ENCODE peak calls at places on chromosome 1, in ten cellular contexts. Q is DND-41, C is AG04449, H is MM.1S, Y is A673, P is choroid plexus epithelial cell, O is dorsolateral prefrontal cortex, L is fibroblast of lung, I is cardiac muscle cell, G is thoracic aorta. T is an unnamed sample.

GRCh38 chr1:236623371-236624166 is 19.3 kb upstream of the HEATR1 start:
- DNase-seq in Q (no peak), C (no peak), H (no peak), Y (peak; percentile 77), P (peak; percentile 9), O (no peak), L (no peak), I (peak; percentile 41), G (no peak), T (no peak)

GRCh38 chr1:156652131-156652991 is 10.4 kb downstream of the BCAN start:
- DNase-seq in Q (peak; percentile 64), C (no peak), H (no peak), Y (peak; percentile 65), P (peak; percentile 52), O (no peak), L (peak; percentile 44), I (peak; percentile 64), G (no peak), T (no peak)

GRCh38 chr1:44013949-44014348 is 17.3 kb downstream of the SLC6A9 start:
- DNase-seq in Q (no peak), C (no peak), H (no peak), Y (no peak), P (no peak), O (no peak), L (no peak), I (no peak), G (no peak), T (no peak)

GRCh38 chr1:200435200-200435780 is 25.5 kb upstream of the ZNF281 start:
- DNase-seq in Q (no peak), C (no peak), H (no peak), Y (no peak), P (no peak), O (no peak), L (no peak), I (no peak), G (no peak), T (no peak)

GRCh38 chr1:64691631-64692030 is 53.2 kb upstream of the RAVER2 start:
- DNase-seq in Q (no peak), C (no peak), H (no peak), Y (no peak), P (peak; percentile 65), O (no peak), L (peak; percentile 20), I (peak; percentile 57), G (no peak), T (no peak)

GRCh38 chr1:111101854-111102642 is 37.8 kb downstream of the DRAM2 start:
- DNase-seq in Q (no peak), C (no peak), H (no peak), Y (no peak), P (no peak), O (no peak), L (no peak), I (no peak), G (no peak), T (no peak)

GRCh38 chr1:89259283-89259971 is 13.2 kb downstream of the GBP5 start:
- DNase-seq in Q (peak; percentile 97), C (no peak), H (no peak), Y (no peak), P (no peak), O (no peak), L (no peak), I (no peak), G (no peak), T (no peak)

GRCh38 chr1:108815566-108815965 is 41.3 kb downstream of the AKNAD1 start:
- DNase-seq in Q (no peak), C (no peak), H (no peak), Y (peak; percentile 7), P (no peak), O (no peak), L (no peak), I (peak; percentile 23), G (no peak), T (no peak)

GRCh38 chr1:36384542-36385409 is 948 bp downstream of the STK40 start:
- DNase-seq in Q (peak; percentile 55), C (no peak), H (peak; percentile 47), Y (peak; percentile 67), P (peak; percentile 24), O (peak; percentile 81), L (peak; percentile 6), I (peak; percentile 16), G (no peak), T (no peak)

GRCh38 chr1:202016022-202016624 is 5.7 kb downstream of the ELF3 start:
- DNase-seq in Q (no peak), C (no peak), H (no peak), Y (no peak), P (peak; percentile 56), O (no peak), L (peak; percentile 71), I (no peak), G (no peak), T (peak; percentile 35)

GRCh38 chr1:156648951-156649350 is 7.0 kb downstream of the BCAN start:
- DNase-seq in Q (no peak), C (no peak), H (no peak), Y (no peak), P (no peak), O (no peak), L (no peak), I (no peak), G (no peak), T (no peak)

GRCh38 chr1:43522776-43523480 is 7.8 kb upstream of the PTPRF start:
- DNase-seq in Q (no peak), C (no peak), H (no peak), Y (no peak), P (peak; percentile 63), O (no peak), L (peak; percentile 58), I (peak; percentile 47), G (no peak), T (peak; percentile 39)

GRCh38 chr1:226875641-226876295 is 5.4 kb downstream of the PSEN2 start:
- DNase-seq in Q (no peak), C (no peak), H (no peak), Y (no peak), P (peak; percentile 53), O (no peak), L (peak; percentile 17), I (peak; percentile 57), G (no peak), T (no peak)

GRCh38 chr1:11858968-11859871 is 475 bp upstream of the NPPB start:
- DNase-seq in Q (peak; percentile 85), C (no peak), H (peak; percentile 67), Y (peak; percentile 75), P (peak; percentile 67), O (no peak), L (peak; percentile 55), I (peak; percentile 77), G (no peak), T (no peak)

GRCh38 chr1:110173466-110174117 is 23.3 kb downstream of the SLC6A17 start:
- DNase-seq in Q (no peak), C (peak; percentile 53), H (no peak), Y (peak; percentile 17), P (no peak), O (no peak), L (no peak), I (no peak), G (no peak), T (peak; percentile 49)

GRCh38 chr1:204978782-204979181 is 64.2 kb upstream of the CNTN2 start:
- DNase-seq in Q (no peak), C (no peak), H (no peak), Y (no peak), P (no peak), O (no peak), L (no peak), I (no peak), G (no peak), T (no peak)

GRCh38 chr1:56774067-56774609 is 45.1 kb downstream of the FYB2 start:
- DNase-seq in Q (no peak), C (no peak), H (no peak), Y (no peak), P (no peak), O (no peak), L (no peak), I (no peak), G (no peak), T (no peak)
- H3K4me3 ChIP-seq in Q (no peak overlapping the region), C (no peak overlapping the region), H (no peak overlapping the region), Y (no peak overlapping the region), P (no peak overlapping the region), O (no peak overlapping the region), L (no peak overlapping the region), I (no peak overlapping the region), G (no peak overlapping the region), T (no peak overlapping the region)

DNA sequence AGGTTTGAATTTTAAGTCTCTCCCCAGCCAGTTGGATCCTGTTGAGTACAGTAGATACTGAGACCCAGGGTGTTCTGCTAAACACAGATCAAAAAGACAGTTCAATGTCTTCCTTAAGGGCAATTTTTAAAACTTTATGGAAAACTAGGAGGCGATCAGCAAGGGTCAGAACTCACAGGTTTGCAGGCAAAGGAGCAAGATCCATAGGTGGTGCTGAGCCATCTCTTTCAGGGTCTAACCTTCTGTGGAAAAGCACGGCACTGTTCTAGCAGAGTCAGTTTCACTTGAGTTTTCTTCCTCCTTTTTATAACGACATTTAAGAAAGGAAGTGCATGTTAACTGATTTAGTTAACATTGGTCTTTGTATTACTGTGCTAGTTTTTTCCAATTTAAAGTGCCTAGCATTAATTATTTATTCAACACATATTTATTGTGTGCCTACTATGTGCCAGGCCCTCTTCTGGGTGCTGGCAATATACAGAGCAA is at the start of gene CD84:
- DNase-seq in Q (peak; percentile 36), C (no peak), H (no peak), Y (no peak), P (no peak), O (no peak), L (no peak), I (no peak), G (no peak), T (no peak)
- H3K4me3 ChIP-seq in Q (peak within 1 kb of the TSS; percentile 54), C (no peak within 1 kb of the TSS), H (no peak within 1 kb of the TSS), Y (no peak within 1 kb of the TSS), P (no peak within 1 kb of the TSS), O (peak within 1 kb of the TSS; percentile 29), L (no peak within 1 kb of the TSS), I (no peak within 1 kb of the TSS), G (peak within 1 kb of the TSS; percentile 58), T (no peak within 1 kb of the TSS)

DNA sequence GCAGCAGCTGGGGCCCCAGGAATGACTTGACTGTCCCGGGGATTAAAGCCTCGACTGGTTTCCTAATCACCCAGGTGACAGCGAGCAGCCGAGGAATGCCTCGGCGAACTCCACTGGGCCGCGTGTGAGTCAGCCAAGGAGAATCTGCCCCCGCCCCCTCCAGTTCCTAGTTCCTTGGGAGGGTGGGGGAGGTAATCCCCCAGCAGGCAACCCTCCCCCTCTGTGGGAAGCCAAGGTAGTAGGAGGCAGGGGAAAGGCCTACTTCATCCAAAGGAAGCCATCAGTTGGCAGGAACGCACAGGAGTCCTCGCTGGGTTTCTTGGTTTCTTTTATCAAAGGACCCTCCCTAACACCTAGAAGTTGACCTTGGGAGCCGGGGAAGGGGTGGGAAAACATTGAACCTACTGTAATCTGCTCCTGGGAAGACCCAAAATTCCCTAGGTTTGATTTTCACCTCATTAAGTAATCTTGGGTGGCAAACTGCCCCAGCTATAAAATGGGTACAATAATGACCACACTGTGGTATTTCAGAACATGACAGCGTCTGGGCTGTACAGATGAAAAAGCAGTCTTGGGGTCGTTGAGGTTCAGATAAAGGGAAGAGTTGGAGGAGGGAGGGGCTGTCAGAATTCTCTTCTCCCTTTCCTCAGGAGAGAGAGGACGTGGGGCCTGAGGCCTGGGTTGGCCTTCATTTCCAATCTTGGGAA is 1.4 kb downstream of the TENT5B start:
- DNase-seq in Q (no peak), C (no peak), H (no peak), Y (peak; percentile 74), P (peak; percentile 90), O (no peak), L (peak; percentile 66), I (peak; percentile 93), G (peak; percentile 60), T (no peak)
- H3K4me3 ChIP-seq in Q (no peak overlapping the region), C (peak overlapping the region; percentile 66), H (no peak overlapping the region), Y (no peak overlapping the region), P (no peak overlapping the region), O (no peak overlapping the region), L (no peak overlapping the region), I (no peak overlapping the region), G (peak overlapping the region; percentile 87), T (no peak overlapping the region)

GRCh38 chr1:54819733-54820132 is 18.6 kb upstream of the TTC22 start:
- DNase-seq in Q (no peak), C (no peak), H (no peak), Y (no peak), P (no peak), O (no peak), L (no peak), I (no peak), G (no peak), T (no peak)
- H3K4me3 ChIP-seq in Q (no peak overlapping the region), C (no peak overlapping the region), H (no peak overlapping the region), Y (no peak overlapping the region), P (no peak overlapping the region), O (no peak overlapping the region), L (no peak overlapping the region), I (no peak overlapping the region), G (no peak overlapping the region), T (no peak overlapping the region)